ENCODE peak calls at places on chromosome 4, in eight cellular contexts. C is fibroblast of mammary gland, H is lower lobe of right lung, K is upper lobe of right lung, U is psoas muscle, P is heart right ventricle, I is K562, M is type B pancreatic cell. Z is an unnamed sample.

GRCh38 chr4:131499139-131499873 is 1649.8 kb upstream of the PCDH10 start:
- DNase-seq in C (peak), H (no peak), K (no peak), U (no peak), P (no peak), I (no peak), M (no peak), Z (no peak)

GRCh38 chr4:144575181-144575580 is 70.8 kb upstream of the HHIP start:
- DNase-seq in C (peak), H (no peak), K (no peak), U (no peak), P (no peak), I (no peak), M (no peak), Z (no peak)

GRCh38 chr4:176791591-176792347 is 953 bp downstream of the VEGFC start:
- DNase-seq in C (peak), H (peak), K (peak), U (peak), P (peak), I (no peak), M (peak), Z (peak)

GRCh38 chr4:158302076-158302866 is 92.0 kb downstream of the TMEM144 start:
- DNase-seq in C (peak), H (no peak), K (no peak), U (no peak), P (no peak), I (no peak), M (no peak), Z (no peak)

GRCh38 chr4:44145868-44146267 is 302.7 kb downstream of the KCTD8 start:
- DNase-seq in C (peak), H (no peak), K (no peak), U (no peak), P (no peak), I (no peak), M (no peak), Z (no peak)

GRCh38 chr4:20368926-20369325 is 117.2 kb downstream of the SLIT2 start:
- DNase-seq in C (peak), H (no peak), K (no peak), U (no peak), P (no peak), I (no peak), M (no peak), Z (no peak)

GRCh38 chr4:57668621-57669020 is 558.4 kb upstream of the IGFBP7 start:
- DNase-seq in C (no peak), H (no peak), K (no peak), U (no peak), P (no peak), I (no peak), M (no peak), Z (no peak)

GRCh38 chr4:82097504-82097903 is 276.3 kb downstream of the HNRNPD start:
- DNase-seq in C (peak), H (no peak), K (no peak), U (no peak), P (no peak), I (no peak), M (no peak), Z (no peak)

GRCh38 chr4:4603592-4603991 is 61.7 kb upstream of the STX18 start:
- DNase-seq in C (no peak), H (no peak), K (no peak), U (no peak), P (no peak), I (no peak), M (no peak), Z (no peak)

GRCh38 chr4:147730333-147730732 is 1.6 kb upstream of the ARHGAP10 start:
- DNase-seq in C (no peak), H (no peak), K (no peak), U (no peak), P (no peak), I (no peak), M (no peak), Z (no peak)

GRCh38 chr4:153763404-153763803 is 3.6 kb upstream of the RNF175 start:
- DNase-seq in C (no peak), H (no peak), K (no peak), U (no peak), P (no peak), I (no peak), M (no peak), Z (no peak)

GRCh38 chr4:104491396-104491821 is 3.3 kb downstream of the CXXC4 start:
- DNase-seq in C (peak), H (peak), K (peak), U (peak), P (peak), I (peak), M (peak), Z (peak)

GRCh38 chr4:17068885-17069284 is 170.4 kb upstream of the LDB2 start:
- DNase-seq in C (no peak), H (no peak), K (no peak), U (no peak), P (no peak), I (no peak), M (no peak), Z (no peak)

GRCh38 chr4:76251448-76252270 is at the start of gene FAM47E:
- DNase-seq in C (peak), H (peak), K (peak), U (peak), P (peak), I (peak), M (peak), Z (peak)
- TF ChIP-seq CTCF in C (no peak), H (peak), K (peak), U (peak), P (peak), I (peak), M (peak), Z (no peak)

GRCh38 chr4:24973471-24974251 is 57.1 kb downstream of the LGI2 start:
- DNase-seq in C (no peak), H (peak), K (peak), U (peak), P (peak), I (no peak), M (no peak), Z (no peak)
- TF ChIP-seq CTCF in C (no peak), H (no peak), K (no peak), U (no peak), P (no peak), I (no peak), M (no peak), Z (no peak)

GRCh38 chr4:90641856-90642599 is 514.8 kb downstream of the CCSER1 start:
- DNase-seq in C (no peak), H (no peak), K (no peak), U (no peak), P (no peak), I (no peak), M (no peak), Z (no peak)
- TF ChIP-seq CTCF in C (no peak), H (no peak), K (no peak), U (no peak), P (no peak), I (no peak), M (no peak), Z (no peak)

DNA sequence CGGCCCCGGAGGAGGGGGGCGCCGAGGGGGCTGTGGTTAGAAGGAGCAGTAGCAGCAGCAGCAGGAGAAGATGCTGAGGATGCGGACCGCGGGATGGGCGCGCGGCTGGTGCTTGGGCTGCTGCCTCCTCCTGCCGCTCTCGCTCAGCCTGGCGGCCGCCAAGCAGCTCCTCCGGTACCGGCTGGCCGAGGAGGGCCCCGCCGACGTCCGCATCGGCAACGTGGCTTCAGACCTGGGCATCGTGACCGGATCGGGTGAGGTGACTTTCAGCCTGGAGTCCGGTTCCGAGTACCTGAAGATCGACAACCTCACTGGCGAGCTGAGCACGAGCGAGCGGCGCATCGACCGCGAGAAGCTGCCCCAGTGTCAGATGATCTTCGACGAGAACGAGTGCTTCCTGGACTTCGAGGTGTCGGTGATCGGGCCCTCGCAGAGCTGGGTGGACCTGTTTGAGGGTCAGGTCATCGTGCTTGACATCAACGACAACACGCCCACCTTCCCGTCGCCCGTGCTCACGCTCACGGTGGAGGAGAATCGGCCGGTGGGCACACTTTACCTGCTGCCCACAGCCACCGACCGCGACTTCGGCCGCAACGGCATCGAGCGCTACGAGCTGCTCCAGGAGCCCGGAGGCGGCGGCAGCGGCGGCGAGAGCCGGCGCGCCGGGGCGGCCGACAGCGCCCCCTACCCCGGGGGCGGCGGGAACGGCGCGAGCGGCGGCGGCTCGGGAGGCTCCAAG is 1.4 kb downstream of the PCDH7 start:
- DNase-seq in C (peak), H (no peak), K (peak), U (peak), P (peak), I (no peak), M (peak), Z (peak)
- TF ChIP-seq CTCF in C (no peak), H (no peak), K (no peak), U (peak), P (peak), I (no peak), M (peak), Z (peak)

GRCh38 chr4:156578713-156579112 is 392.9 kb downstream of the PDGFC start:
- DNase-seq in C (no peak), H (no peak), K (no peak), U (no peak), P (no peak), I (no peak), M (no peak), Z (no peak)

GRCh38 chr4:156571146-156571545 is 400.5 kb downstream of the PDGFC start:
- DNase-seq in C (no peak), H (no peak), K (no peak), U (no peak), P (no peak), I (no peak), M (no peak), Z (no peak)

GRCh38 chr4:156576946-156577345 is 394.7 kb downstream of the PDGFC start:
- DNase-seq in C (no peak), H (no peak), K (no peak), U (no peak), P (no peak), I (no peak), M (no peak), Z (no peak)

GRCh38 chr4:156578005-156578404 is 393.6 kb downstream of the PDGFC start:
- DNase-seq in C (no peak), H (no peak), K (no peak), U (no peak), P (no peak), I (no peak), M (no peak), Z (no peak)

GRCh38 chr4:156575430-156576073 is 396.0 kb downstream of the PDGFC start:
- DNase-seq in C (no peak), H (no peak), K (peak), U (no peak), P (no peak), I (no peak), M (no peak), Z (no peak)
- TF ChIP-seq CTCF in C (no peak), H (no peak), K (no peak), U (no peak), P (no peak), I (no peak), M (no peak), Z (no peak)

DNA sequence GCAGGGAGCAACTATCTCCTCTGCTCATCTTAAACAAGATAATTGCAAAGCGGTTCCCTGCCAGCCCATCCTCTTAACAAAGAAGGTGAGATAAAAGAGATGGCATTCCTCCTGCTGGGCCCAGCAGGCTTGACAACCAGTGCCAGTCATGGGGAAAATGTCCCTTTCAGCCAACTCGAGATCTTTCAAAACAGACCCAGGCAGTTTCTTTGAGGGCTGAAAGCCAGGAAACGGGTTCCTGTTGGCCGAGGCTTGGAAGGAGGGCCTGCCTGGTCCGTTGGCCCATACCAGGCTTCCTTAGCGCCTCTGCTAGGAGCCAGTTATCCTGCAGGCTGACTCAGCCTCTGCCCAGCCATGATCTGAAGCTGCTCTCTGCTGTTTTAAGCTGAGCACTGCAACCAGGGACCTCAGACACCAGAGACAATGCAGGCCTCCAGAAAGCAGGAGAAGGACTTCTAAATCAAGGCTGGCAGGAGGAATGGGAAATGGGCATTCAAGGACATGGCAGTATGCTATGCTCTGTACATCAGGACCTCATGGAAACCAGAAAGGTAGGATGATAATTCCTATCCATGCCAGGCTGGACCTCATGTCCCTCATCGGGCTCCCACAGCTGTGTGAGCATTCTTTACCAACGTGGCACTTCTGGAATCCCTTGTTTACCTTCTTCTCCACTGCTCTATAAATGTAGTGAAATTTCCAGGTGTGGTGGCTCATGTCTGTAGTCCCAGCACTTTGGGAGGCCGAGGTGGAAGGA is 42.4 kb upstream of the SLC2A9 start:
- DNase-seq in C (peak), H (peak), K (no peak), U (peak), P (peak), I (no peak), M (peak), Z (no peak)
- TF ChIP-seq CTCF in C (peak), H (peak), K (peak), U (peak), P (peak), I (peak), M (peak), Z (no peak)

GRCh38 chr4:7335363-7336066 is 99.2 kb downstream of the PSAPL1 start:
- DNase-seq in C (no peak), H (peak), K (peak), U (peak), P (peak), I (peak), M (no peak), Z (no peak)
- TF ChIP-seq CTCF in C (peak), H (peak), K (peak), U (peak), P (peak), I (peak), M (peak), Z (peak)